ENCODE peak calls at places on chromosomes 4 and X, in seven cellular contexts. One of them, this sample, is unnamed.

GRCh38 chrX:23634181-23634580 is 33.1 kb upstream of the PRDX4 start:
- DNase-seq in H9: no peak
- DNase-seq in GM13976: peak; percentile 26
- DNase-seq in MCF 10A: peak; percentile 15
- DNase-seq in kidney epithelial cell: no peak
- DNase-seq in PC-3: peak; percentile 47
- DNase-seq in AG04450: no peak
- DNase-seq in this sample: no peak

GRCh38 chrX:56232221-56233082 is at the start of gene KLF8:
- DNase-seq in MCF 10A: peak; percentile 83
- DNase-seq in H9: peak; percentile 77
- DNase-seq in AG04450: no peak
- DNase-seq in kidney epithelial cell: no peak
- DNase-seq in GM13976: peak; percentile 64
- DNase-seq in PC-3: no peak
- DNase-seq in this sample: no peak

GRCh38 chrX:103608305-103608963 is 671 bp downstream of the TCEAL3 start:
- DNase-seq in kidney epithelial cell: no peak
- DNase-seq in H9: peak; percentile 37
- DNase-seq in MCF 10A: no peak
- DNase-seq in AG04450: no peak
- DNase-seq in GM13976: peak; percentile 19
- DNase-seq in PC-3: peak; percentile 1
- DNase-seq in this sample: no peak

GRCh38 chrX:74179936-74180454 is 124.0 kb upstream of the ZCCHC13 start:
- DNase-seq in kidney epithelial cell: no peak
- DNase-seq in AG04450: no peak
- DNase-seq in GM13976: no peak
- DNase-seq in H9: no peak
- DNase-seq in PC-3: no peak
- DNase-seq in MCF 10A: no peak
- DNase-seq in this sample: no peak

GRCh38 chr4:148007303-148007702 is 275.4 kb downstream of the ARHGAP10 start:
- DNase-seq in AG04450: peak; percentile 91
- DNase-seq in kidney epithelial cell: peak; percentile 99
- DNase-seq in GM13976: no peak
- DNase-seq in MCF 10A: peak; percentile 97
- DNase-seq in H9: no peak
- DNase-seq in PC-3: peak; percentile 95
- DNase-seq in this sample: peak; percentile 53

GRCh38 chr4:71472946-71473345 is 134.1 kb downstream of the SLC4A4 start:
- DNase-seq in PC-3: peak; percentile 71
- DNase-seq in kidney epithelial cell: peak; percentile 61
- DNase-seq in H9: no peak
- DNase-seq in GM13976: no peak
- DNase-seq in MCF 10A: peak; percentile 36
- DNase-seq in AG04450: peak; percentile 65
- DNase-seq in this sample: no peak

GRCh38 chrX:149638860-149639259 is 7.3 kb upstream of the TMEM185A start:
- DNase-seq in GM13976: no peak
- DNase-seq in kidney epithelial cell: no peak
- DNase-seq in AG04450: no peak
- DNase-seq in MCF 10A: no peak
- DNase-seq in PC-3: no peak
- DNase-seq in H9: no peak
- DNase-seq in this sample: no peak

GRCh38 chr4:158996669-158997074 is 106.2 kb upstream of the RAPGEF2 start:
- DNase-seq in AG04450: peak; percentile 82
- DNase-seq in H9: no peak
- DNase-seq in kidney epithelial cell: peak; percentile 84
- DNase-seq in MCF 10A: peak; percentile 97
- DNase-seq in PC-3: peak; percentile 97
- DNase-seq in GM13976: no peak
- DNase-seq in this sample: no peak

GRCh38 chr4:153063490-153063889 is 127.4 kb downstream of the FHDC1 start:
- DNase-seq in GM13976: no peak
- DNase-seq in H9: no peak
- DNase-seq in kidney epithelial cell: no peak
- DNase-seq in PC-3: no peak
- DNase-seq in AG04450: no peak
- DNase-seq in MCF 10A: no peak
- DNase-seq in this sample: no peak

GRCh38 chrX:13059676-13060499 is 15.5 kb upstream of the FAM9C start:
- DNase-seq in H9: no peak
- DNase-seq in AG04450: no peak
- DNase-seq in GM13976: no peak
- DNase-seq in MCF 10A: peak; percentile 16
- DNase-seq in kidney epithelial cell: no peak
- DNase-seq in PC-3: peak; percentile 90
- DNase-seq in this sample: no peak

GRCh38 chrX:149527705-149528104 is 13.1 kb upstream of the EOLA1 start:
- DNase-seq in PC-3: peak; percentile 54
- DNase-seq in AG04450: no peak
- DNase-seq in GM13976: no peak
- DNase-seq in H9: no peak
- DNase-seq in MCF 10A: peak; percentile 46
- DNase-seq in kidney epithelial cell: no peak
- DNase-seq in this sample: no peak

GRCh38 chr4:71004281-71004851 is 10.9 kb downstream of the DCK start:
- DNase-seq in kidney epithelial cell: no peak
- DNase-seq in PC-3: no peak
- DNase-seq in MCF 10A: no peak
- DNase-seq in H9: peak; percentile 48
- DNase-seq in GM13976: no peak
- DNase-seq in AG04450: no peak
- DNase-seq in this sample: no peak

GRCh38 chr4:184094532-184095192 is 123.0 kb downstream of the ENPP6 start:
- DNase-seq in H9: no peak
- DNase-seq in kidney epithelial cell: no peak
- DNase-seq in AG04450: no peak
- DNase-seq in MCF 10A: no peak
- DNase-seq in PC-3: no peak
- DNase-seq in GM13976: no peak
- DNase-seq in this sample: no peak

GRCh38 chr4:72567821-72568620 is 1.0 kb downstream of the ADAMTS3 start:
- DNase-seq in MCF 10A: peak; percentile 89
- DNase-seq in AG04450: peak; percentile 44
- DNase-seq in GM13976: no peak
- DNase-seq in kidney epithelial cell: peak; percentile 72
- DNase-seq in H9: peak; percentile 94
- DNase-seq in PC-3: peak; percentile 96
- DNase-seq in this sample: peak; percentile 49

GRCh38 chr4:107631568-107631967 is 88.5 kb downstream of the PAPSS1 start:
- DNase-seq in MCF 10A: no peak
- DNase-seq in PC-3: no peak
- DNase-seq in GM13976: no peak
- DNase-seq in H9: no peak
- DNase-seq in kidney epithelial cell: no peak
- DNase-seq in AG04450: no peak
- DNase-seq in this sample: no peak

GRCh38 chr4:122992111-122992510 is 69.7 kb upstream of the NUDT6 start:
- DNase-seq in H9: no peak
- DNase-seq in MCF 10A: peak; percentile 63
- DNase-seq in AG04450: no peak
- DNase-seq in kidney epithelial cell: no peak
- DNase-seq in GM13976: no peak
- DNase-seq in PC-3: peak; percentile 44
- DNase-seq in this sample: no peak

GRCh38 chr4:66266035-66266434 is 595.7 kb upstream of the EPHA5 start:
- DNase-seq in AG04450: no peak
- DNase-seq in GM13976: no peak
- DNase-seq in H9: peak; percentile 45
- DNase-seq in MCF 10A: no peak
- DNase-seq in kidney epithelial cell: no peak
- DNase-seq in PC-3: no peak
- DNase-seq in this sample: peak; percentile 40

GRCh38 chrX:153885968-153886903 is at the start of gene L1CAM:
- DNase-seq in kidney epithelial cell: no peak
- DNase-seq in MCF 10A: no peak
- DNase-seq in PC-3: peak; percentile 13
- DNase-seq in H9: peak; percentile 58
- DNase-seq in AG04450: no peak
- DNase-seq in GM13976: no peak
- DNase-seq in this sample: no peak

DNA sequence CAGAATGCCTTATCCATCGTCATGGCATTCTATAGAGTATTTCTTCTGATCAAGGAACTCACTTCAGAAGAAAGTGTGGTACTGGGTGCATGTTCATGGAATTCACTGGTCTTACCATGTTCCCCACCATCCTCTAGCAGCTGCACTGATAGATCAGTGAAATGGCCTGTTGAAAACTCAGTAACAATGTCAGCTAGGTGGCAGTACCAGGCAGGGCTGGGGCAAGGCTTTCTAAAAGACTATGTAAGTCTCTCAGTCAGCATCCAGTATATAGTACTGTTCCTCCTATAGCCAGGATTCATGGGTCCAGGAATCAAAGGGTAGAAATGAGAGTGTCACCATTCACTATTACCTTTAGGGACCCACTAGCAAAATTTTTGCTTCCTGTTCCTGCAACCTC is 15.8 kb upstream of the LDB2 start:
- DNase-seq in GM13976: no peak
- DNase-seq in MCF 10A: peak; percentile 31
- DNase-seq in PC-3: no peak
- DNase-seq in kidney epithelial cell: no peak
- DNase-seq in H9: peak; percentile 59
- DNase-seq in AG04450: no peak
- DNase-seq in this sample: no peak
- TF ChIP-seq CTCF in GM13976: no peak
- TF ChIP-seq CTCF in MCF 10A: peak; percentile 15
- TF ChIP-seq CTCF in PC-3: no peak
- TF ChIP-seq CTCF in kidney epithelial cell: no peak
- TF ChIP-seq CTCF in H9: peak; percentile 57
- TF ChIP-seq CTCF in AG04450: peak; percentile 42
- TF ChIP-seq CTCF in this sample: no peak

GRCh38 chr4:2058264-2059033 is 678 bp upstream of the NAT8L start:
- DNase-seq in AG04450: no peak
- DNase-seq in PC-3: no peak
- DNase-seq in kidney epithelial cell: no peak
- DNase-seq in H9: peak; percentile 65
- DNase-seq in GM13976: no peak
- DNase-seq in MCF 10A: no peak
- DNase-seq in this sample: no peak
- TF ChIP-seq CTCF in AG04450: no peak
- TF ChIP-seq CTCF in PC-3: no peak
- TF ChIP-seq CTCF in kidney epithelial cell: no peak
- TF ChIP-seq CTCF in H9: no peak
- TF ChIP-seq CTCF in GM13976: no peak
- TF ChIP-seq CTCF in MCF 10A: no peak
- TF ChIP-seq CTCF in this sample: no peak

DNA sequence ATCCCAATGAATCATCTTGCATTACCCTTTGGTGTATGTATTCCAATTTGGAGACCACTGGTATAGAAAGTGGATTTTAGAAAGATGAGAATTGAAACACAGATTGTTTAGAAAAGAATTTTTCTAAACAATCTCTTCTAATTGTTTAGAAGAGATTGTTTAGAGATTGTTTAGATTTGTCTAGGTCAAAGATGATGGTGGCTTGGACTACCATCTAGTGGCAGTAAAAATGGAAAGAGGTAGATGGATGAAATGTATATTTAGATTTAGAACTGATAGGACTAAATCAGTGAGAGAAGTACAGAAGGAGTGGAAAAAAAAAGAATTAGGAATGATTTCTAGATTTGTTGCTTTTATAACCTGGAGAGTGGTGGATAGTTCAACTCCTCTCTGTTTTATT is 70.6 kb downstream of the ARSJ start:
- DNase-seq in AG04450: no peak
- DNase-seq in PC-3: peak; percentile 6
- DNase-seq in H9: no peak
- DNase-seq in kidney epithelial cell: no peak
- DNase-seq in MCF 10A: no peak
- DNase-seq in GM13976: no peak
- DNase-seq in this sample: no peak
- TF ChIP-seq CTCF in AG04450: no peak
- TF ChIP-seq CTCF in PC-3: peak; percentile 49
- TF ChIP-seq CTCF in H9: no peak
- TF ChIP-seq CTCF in kidney epithelial cell: no peak
- TF ChIP-seq CTCF in MCF 10A: no peak
- TF ChIP-seq CTCF in GM13976: no peak
- TF ChIP-seq CTCF in this sample: peak; percentile 56

GRCh38 chrX:40538391-40538790 is 42.4 kb upstream of the ATP6AP2 start:
- DNase-seq in AG04450: no peak
- DNase-seq in PC-3: no peak
- DNase-seq in kidney epithelial cell: no peak
- DNase-seq in H9: no peak
- DNase-seq in GM13976: no peak
- DNase-seq in MCF 10A: no peak
- DNase-seq in this sample: no peak

GRCh38 chrX:40542208-40542607 is 38.6 kb upstream of the ATP6AP2 start:
- DNase-seq in MCF 10A: no peak
- DNase-seq in GM13976: no peak
- DNase-seq in kidney epithelial cell: no peak
- DNase-seq in AG04450: no peak
- DNase-seq in H9: no peak
- DNase-seq in PC-3: no peak
- DNase-seq in this sample: no peak

GRCh38 chrX:40542972-40543371 is 37.8 kb upstream of the ATP6AP2 start:
- DNase-seq in kidney epithelial cell: no peak
- DNase-seq in MCF 10A: no peak
- DNase-seq in H9: no peak
- DNase-seq in AG04450: no peak
- DNase-seq in PC-3: no peak
- DNase-seq in GM13976: no peak
- DNase-seq in this sample: no peak

GRCh38 chrX:40537310-40537709 is 43.5 kb upstream of the ATP6AP2 start:
- DNase-seq in PC-3: no peak
- DNase-seq in GM13976: no peak
- DNase-seq in kidney epithelial cell: no peak
- DNase-seq in AG04450: no peak
- DNase-seq in H9: no peak
- DNase-seq in MCF 10A: no peak
- DNase-seq in this sample: no peak

DNA sequence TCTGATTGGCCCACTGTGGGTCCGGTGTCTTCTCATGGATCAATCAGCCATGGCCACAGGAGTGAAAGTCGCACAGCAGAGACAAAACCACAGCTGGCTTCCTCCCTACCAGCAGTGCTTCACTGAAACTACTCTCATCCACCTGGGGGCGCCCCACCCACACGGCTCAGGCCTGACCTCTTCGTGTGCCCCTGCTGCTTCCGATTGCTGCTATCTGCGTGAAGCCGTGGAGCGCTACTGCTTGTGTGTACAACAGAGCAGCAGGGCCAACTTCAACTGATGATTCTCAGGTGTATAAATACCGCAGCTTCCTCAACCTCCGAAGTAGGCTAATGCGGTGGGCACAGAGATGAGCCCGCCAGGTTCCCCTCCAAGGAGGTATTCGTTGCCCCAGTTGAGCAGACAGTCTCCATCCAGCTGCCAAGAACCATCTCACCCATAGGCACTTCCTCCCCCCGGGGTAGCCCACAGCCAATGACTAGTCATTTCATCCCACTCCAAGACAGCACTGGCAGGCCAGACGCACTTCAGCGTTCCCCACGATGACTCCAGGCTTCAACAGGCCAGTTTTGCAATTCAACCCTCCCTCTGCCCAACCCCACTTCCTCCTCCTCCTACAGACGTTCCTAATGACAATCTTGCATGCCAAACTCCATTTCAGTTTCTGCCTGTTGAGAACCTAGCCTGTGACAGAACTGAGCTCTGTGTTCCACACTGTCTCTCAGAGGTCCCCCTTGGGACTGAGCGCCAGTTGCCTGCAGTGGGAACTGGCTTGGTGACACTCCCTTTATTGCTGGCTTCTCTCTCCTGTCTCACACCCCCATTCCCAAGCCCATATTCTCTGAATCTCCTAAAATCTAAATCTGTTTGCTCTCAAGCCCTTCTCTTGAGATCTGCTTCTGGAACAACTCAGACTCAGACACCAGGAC is 41.3 kb upstream of the ATP6AP2 start:
- DNase-seq in AG04450: peak; percentile 11
- DNase-seq in kidney epithelial cell: peak; percentile 7
- DNase-seq in PC-3: no peak
- DNase-seq in H9: peak; percentile 86
- DNase-seq in GM13976: peak; percentile 49
- DNase-seq in MCF 10A: peak; percentile 27
- DNase-seq in this sample: peak; percentile 79
- TF ChIP-seq CTCF in AG04450: no peak
- TF ChIP-seq CTCF in kidney epithelial cell: peak; percentile 12
- TF ChIP-seq CTCF in PC-3: no peak
- TF ChIP-seq CTCF in H9: peak; percentile 68
- TF ChIP-seq CTCF in GM13976: peak; percentile 8
- TF ChIP-seq CTCF in MCF 10A: no peak
- TF ChIP-seq CTCF in this sample: peak; percentile 36

This sample was measured in CD14-positive monocyte.